ENCODE peak calls at places on chromosome 1, in four cellular contexts. I, A, G and M are unnamed samples.

GRCh38 chr1:91166106-91166712 is 144.4 kb upstream of the ZNF644 start:
- DNase-seq in I (no peak), A (no peak), G (peak; percentile 79), M (no peak)

GRCh38 chr1:201147396-201148015 is 6.8 kb downstream of the TMEM9 start:
- DNase-seq in I (no peak), A (no peak), G (no peak), M (no peak)

GRCh38 chr1:102593276-102593675 is 515.0 kb downstream of the COL11A1 start:
- DNase-seq in I (no peak), A (no peak), G (no peak), M (no peak)

GRCh38 chr1:211831558-211832323 is 1.2 kb upstream of the LPGAT1 start:
- DNase-seq in I (no peak), A (no peak), G (no peak), M (no peak)

GRCh38 chr1:244356371-244356770 is 95.3 kb downstream of the ADSS2 start:
- DNase-seq in I (no peak), A (no peak), G (no peak), M (no peak)

GRCh38 chr1:232923739-232924386 is 26.5 kb upstream of the NTPCR start:
- DNase-seq in I (no peak), A (no peak), G (no peak), M (no peak)

GRCh38 chr1:86018311-86018923 is 138.2 kb downstream of the COL24A1 start:
- DNase-seq in I (no peak), A (no peak), G (peak; percentile 30), M (no peak)

GRCh38 chr1:2061065-2061778 is 11.0 kb downstream of the PRKCZ start:
- DNase-seq in I (peak; percentile 89), A (no peak), G (no peak), M (no peak)

GRCh38 chr1:167713330-167714081 is 8.3 kb upstream of the MPZL1 start:
- DNase-seq in I (peak; percentile 81), A (no peak), G (peak; percentile 30), M (no peak)

GRCh38 chr1:160267284-160267991 is 5.1 kb upstream of the DCAF8 start:
- DNase-seq in I (no peak), A (no peak), G (no peak), M (no peak)

GRCh38 chr1:180906511-180906910 is 6.2 kb upstream of the KIAA1614 start:
- DNase-seq in I (no peak), A (no peak), G (no peak), M (no peak)

GRCh38 chr1:23661887-23662286 is 29.7 kb upstream of the RPL11 start:
- DNase-seq in I (no peak), A (no peak), G (no peak), M (no peak)

GRCh38 chr1:162324391-162324790 is 52.3 kb downstream of the SPATA46 start:
- DNase-seq in I (no peak), A (no peak), G (no peak), M (no peak)

GRCh38 chr1:183602510-183602909 is 12.3 kb upstream of the NCF2 start:
- DNase-seq in I (no peak), A (no peak), G (no peak), M (no peak)

GRCh38 chr1:183605904-183606303 is 15.6 kb upstream of the NCF2 start:
- DNase-seq in I (no peak), A (no peak), G (no peak), M (no peak)

GRCh38 chr1:183604811-183605210 is 14.6 kb upstream of the NCF2 start:
- DNase-seq in I (no peak), A (peak; percentile 56), G (no peak), M (no peak)

GRCh38 chr1:183607322-183607980 is 17.2 kb upstream of the NCF2 start:
- DNase-seq in I (no peak), A (no peak), G (no peak), M (no peak)

GRCh38 chr1:183604048-183604808 is 14.0 kb upstream of the NCF2 start:
- DNase-seq in I (peak; percentile 90), A (peak; percentile 65), G (no peak), M (no peak)
- H3K27ac ChIP-seq in I (peak overlapping the region; percentile 96), A (no peak overlapping the region), G (no peak overlapping the region), M (no peak overlapping the region)

GRCh38 chr1:59013276-59013927 is 229.6 kb upstream of the JUN start:
- DNase-seq in I (no peak), A (no peak), G (peak; percentile 73), M (no peak)
- H3K27ac ChIP-seq in I (peak overlapping the region; percentile 49), A (peak overlapping the region; percentile 92), G (peak overlapping the region; percentile 88), M (peak overlapping the region; percentile 87)

GRCh38 chr1:164783778-164784555 is 225.0 kb downstream of the PBX1 start:
- DNase-seq in I (no peak), A (no peak), G (no peak), M (no peak)
- H3K27ac ChIP-seq in I (no peak overlapping the region), A (peak overlapping the region; percentile 60), G (peak overlapping the region; percentile 8), M (peak overlapping the region; percentile 85)

GRCh38 chr1:11979453-11979817 is 809 bp upstream of the MFN2 start:
- DNase-seq in I (no peak), A (no peak), G (no peak), M (peak; percentile 51)

GRCh38 chr1:11980676-11980972 is 380 bp downstream of the MFN2 start:
- DNase-seq in I (no peak), A (no peak), G (no peak), M (no peak)

GRCh38 chr1:11979818-11980675 is at the start of gene MFN2:
- DNase-seq in I (peak; percentile 97), A (peak; percentile 97), G (peak; percentile 97), M (peak; percentile 86)

GRCh38 chr1:11978290-11978689 is 2.0 kb upstream of the MFN2 start:
- DNase-seq in I (no peak), A (no peak), G (no peak), M (no peak)

GRCh38 chr1:11977625-11978024 is 2.6 kb upstream of the MFN2 start:
- DNase-seq in I (no peak), A (no peak), G (no peak), M (no peak)
- H3K27ac ChIP-seq in I (no peak overlapping the region), A (no peak overlapping the region), G (no peak overlapping the region), M (no peak overlapping the region)

DNA sequence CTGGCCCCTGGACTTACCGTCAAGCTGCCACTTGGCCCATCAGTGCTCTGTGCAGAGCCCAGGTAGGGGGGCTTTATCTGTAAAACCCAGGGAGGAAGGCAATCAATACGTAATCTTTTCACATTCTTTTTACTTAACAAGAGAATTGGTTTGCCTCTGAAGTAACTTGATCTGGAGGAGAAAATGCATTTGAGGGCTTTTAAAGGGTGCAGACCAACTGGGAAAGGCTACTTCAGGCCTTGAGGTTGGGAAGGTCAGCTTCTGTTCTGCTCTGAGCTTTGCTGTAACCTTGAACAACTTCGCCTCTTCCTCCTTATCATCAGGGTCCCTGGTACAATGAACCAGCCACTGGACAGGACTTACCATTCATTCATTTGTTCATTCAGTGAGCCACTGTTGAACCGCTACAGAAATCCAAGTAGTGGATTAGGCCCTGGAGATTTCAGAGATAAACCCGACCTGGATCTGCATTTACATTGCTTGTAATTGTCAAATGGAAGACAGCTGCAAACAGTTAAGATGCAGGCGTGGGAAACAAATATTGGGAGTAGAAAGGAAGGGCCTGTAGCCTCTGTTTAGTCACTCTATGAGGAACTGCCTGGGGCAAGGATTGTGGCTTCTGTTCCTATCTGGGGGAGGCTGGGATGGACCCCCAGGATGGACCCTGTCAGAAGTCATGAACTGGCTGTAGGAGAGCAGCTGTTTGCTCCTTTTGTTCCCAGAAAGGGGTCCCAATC is 90.9 kb downstream of the MAN1C1 start:
- DNase-seq in I (no peak), A (no peak), G (no peak), M (no peak)
- H3K27ac ChIP-seq in I (no peak overlapping the region), A (no peak overlapping the region), G (no peak overlapping the region), M (peak overlapping the region; percentile 64)

GRCh38 chr1:107140703-107141490 is at the start of gene NTNG1:
- DNase-seq in I (peak; percentile 81), A (no peak), G (peak; percentile 17), M (no peak)

GRCh38 chr1:107138767-107139445 is 1.9 kb upstream of the NTNG1 start:
- DNase-seq in I (no peak), A (no peak), G (no peak), M (no peak)

GRCh38 chr1:107138166-107138565 is 2.7 kb upstream of the NTNG1 start:
- DNase-seq in I (no peak), A (no peak), G (no peak), M (no peak)

GRCh38 chr1:107141491-107142369 is 891 bp downstream of the NTNG1 start:
- DNase-seq in I (peak; percentile 77), A (no peak), G (peak; percentile 19), M (no peak)

GRCh38 chr1:107139833-107140702 is 771 bp upstream of the NTNG1 start:
- DNase-seq in I (peak; percentile 78), A (no peak), G (peak; percentile 53), M (no peak)
- H3K27ac ChIP-seq in I (no peak overlapping the region), A (no peak overlapping the region), G (no peak overlapping the region), M (no peak overlapping the region)

DNA sequence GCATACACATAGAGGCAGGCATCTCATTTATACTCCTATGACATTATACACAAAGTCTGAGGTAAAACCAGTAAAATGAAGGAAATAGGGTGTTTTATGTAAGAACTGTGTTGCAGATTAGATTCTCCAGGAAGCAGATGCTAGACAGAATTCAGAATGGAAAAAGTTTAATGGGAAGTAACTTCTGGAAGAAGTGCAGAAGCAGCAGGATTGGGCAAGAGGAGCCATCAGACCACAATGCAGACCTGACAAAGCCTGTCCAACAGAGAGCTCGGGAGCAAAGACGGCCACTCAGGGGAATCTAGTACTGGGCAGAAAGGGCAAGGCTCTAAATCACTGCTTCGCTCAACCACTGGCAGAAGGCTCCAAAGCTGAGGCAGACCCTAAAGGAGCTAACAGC is 33.7 kb downstream of the FBXO42 start:
- DNase-seq in I (no peak), A (peak; percentile 76), G (peak; percentile 41), M (no peak)
- H3K27ac ChIP-seq in I (no peak overlapping the region), A (peak overlapping the region; percentile 2), G (no peak overlapping the region), M (no peak overlapping the region)

GRCh38 chr1:21325231-21325718 is 35.0 kb upstream of the ECE1 start:
- DNase-seq in I (no peak), A (no peak), G (no peak), M (no peak)

GRCh38 chr1:21324368-21325137 is 34.3 kb upstream of the ECE1 start:
- DNase-seq in I (peak; percentile 92), A (peak; percentile 97), G (peak; percentile 88), M (no peak)

GRCh38 chr1:21321963-21322680 is 31.9 kb upstream of the ECE1 start:
- DNase-seq in I (no peak), A (no peak), G (no peak), M (no peak)

GRCh38 chr1:21322681-21323016 is 32.4 kb upstream of the ECE1 start:
- DNase-seq in I (no peak), A (no peak), G (no peak), M (no peak)

DNA sequence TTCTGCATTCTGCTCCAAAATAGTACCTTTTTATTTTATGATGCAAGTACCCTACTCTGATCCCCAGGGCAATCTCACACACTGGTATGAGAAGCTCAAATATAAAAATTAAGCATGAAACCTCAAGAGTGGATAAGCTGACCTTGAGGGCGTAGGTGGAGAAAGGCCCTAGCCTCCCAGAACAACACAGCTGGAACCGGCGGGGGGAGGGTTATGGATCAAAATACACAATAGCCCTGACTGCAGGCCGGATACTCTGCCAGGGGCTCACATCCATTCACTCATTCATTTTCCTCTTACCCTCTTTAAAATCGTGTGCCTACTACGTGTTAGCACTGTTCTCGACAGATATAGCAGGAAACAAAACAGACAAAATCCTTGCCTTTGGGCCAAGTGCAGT is 32.8 kb upstream of the ECE1 start:
- DNase-seq in I (no peak), A (peak; percentile 77), G (no peak), M (no peak)
- H3K27ac ChIP-seq in I (peak overlapping the region; percentile 92), A (peak overlapping the region; percentile 94), G (peak overlapping the region; percentile 93), M (peak overlapping the region; percentile 55)